ENCODE peak calls at places on chromosomes 13 and 19, in eight cellular contexts. One of them, this sample, is unnamed.

GRCh38 chr19:11284535-11284934 is 11.4 kb upstream of the TSPAN16 start:
- DNase-seq in transverse colon: no peak
- DNase-seq in brain microvascular endothelial cell: no peak
- DNase-seq in OCI-LY7: no peak
- DNase-seq in tibial nerve: no peak
- DNase-seq in body of pancreas: no peak
- DNase-seq in fibroblast of lung: no peak
- DNase-seq in small intestine: no peak
- DNase-seq in this sample: no peak

GRCh38 chr13:110163020-110163658 is 143.8 kb downstream of the COL4A1 start:
- DNase-seq in small intestine: no peak
- DNase-seq in fibroblast of lung: no peak
- DNase-seq in tibial nerve: no peak
- DNase-seq in OCI-LY7: no peak
- DNase-seq in body of pancreas: peak; percentile 28
- DNase-seq in brain microvascular endothelial cell: no peak
- DNase-seq in transverse colon: no peak
- DNase-seq in this sample: no peak

GRCh38 chr13:20190481-20191310 is 2.0 kb downstream of the GJB2 start:
- DNase-seq in fibroblast of lung: peak; percentile 95
- DNase-seq in transverse colon: no peak
- DNase-seq in tibial nerve: no peak
- DNase-seq in brain microvascular endothelial cell: peak; percentile 36
- DNase-seq in small intestine: no peak
- DNase-seq in OCI-LY7: no peak
- DNase-seq in body of pancreas: no peak
- DNase-seq in this sample: no peak

GRCh38 chr13:23618341-23618740 is 48.1 kb downstream of the TNFRSF19 start:
- DNase-seq in small intestine: no peak
- DNase-seq in transverse colon: no peak
- DNase-seq in OCI-LY7: no peak
- DNase-seq in brain microvascular endothelial cell: peak; percentile 99
- DNase-seq in fibroblast of lung: peak; percentile 99
- DNase-seq in body of pancreas: no peak
- DNase-seq in tibial nerve: no peak
- DNase-seq in this sample: no peak

GRCh38 chr19:54141356-54141755 is 3.8 kb downstream of the CNOT3 start:
- DNase-seq in tibial nerve: no peak
- DNase-seq in small intestine: no peak
- DNase-seq in transverse colon: no peak
- DNase-seq in body of pancreas: no peak
- DNase-seq in OCI-LY7: no peak
- DNase-seq in fibroblast of lung: peak; percentile 13
- DNase-seq in brain microvascular endothelial cell: no peak
- DNase-seq in this sample: no peak

GRCh38 chr19:7994923-7995682 is 10.3 kb downstream of the ELAVL1 start:
- DNase-seq in transverse colon: no peak
- DNase-seq in fibroblast of lung: no peak
- DNase-seq in brain microvascular endothelial cell: no peak
- DNase-seq in OCI-LY7: no peak
- DNase-seq in tibial nerve: no peak
- DNase-seq in body of pancreas: no peak
- DNase-seq in small intestine: no peak
- DNase-seq in this sample: no peak

GRCh38 chr13:73223372-73223781 is 164.6 kb downstream of the KLF5 start:
- DNase-seq in OCI-LY7: no peak
- DNase-seq in fibroblast of lung: no peak
- DNase-seq in body of pancreas: no peak
- DNase-seq in brain microvascular endothelial cell: no peak
- DNase-seq in tibial nerve: no peak
- DNase-seq in transverse colon: no peak
- DNase-seq in small intestine: no peak
- DNase-seq in this sample: no peak

GRCh38 chr19:2053601-2054389 is 2.8 kb upstream of the MKNK2 start:
- DNase-seq in tibial nerve: no peak
- DNase-seq in transverse colon: peak; percentile 63
- DNase-seq in body of pancreas: peak; percentile 81
- DNase-seq in fibroblast of lung: no peak
- DNase-seq in brain microvascular endothelial cell: no peak
- DNase-seq in OCI-LY7: no peak
- DNase-seq in small intestine: no peak
- DNase-seq in this sample: peak; percentile 52

GRCh38 chr19:18433039-18433691 is 4.8 kb downstream of the ISYNA1 start:
- DNase-seq in transverse colon: no peak
- DNase-seq in tibial nerve: no peak
- DNase-seq in body of pancreas: no peak
- DNase-seq in fibroblast of lung: no peak
- DNase-seq in brain microvascular endothelial cell: no peak
- DNase-seq in small intestine: no peak
- DNase-seq in OCI-LY7: peak; percentile 38
- DNase-seq in this sample: no peak

GRCh38 chr13:114143806-114144605 is 11.6 kb upstream of the RASA3 start:
- DNase-seq in tibial nerve: no peak
- DNase-seq in body of pancreas: peak; percentile 55
- DNase-seq in fibroblast of lung: no peak
- DNase-seq in brain microvascular endothelial cell: no peak
- DNase-seq in OCI-LY7: peak; percentile 78
- DNase-seq in small intestine: no peak
- DNase-seq in transverse colon: peak; percentile 43
- DNase-seq in this sample: peak; percentile 47

GRCh38 chr13:100789968-100790367 is 115.4 kb upstream of the TMTC4 start:
- DNase-seq in small intestine: no peak
- DNase-seq in transverse colon: no peak
- DNase-seq in tibial nerve: no peak
- DNase-seq in fibroblast of lung: peak; percentile 35
- DNase-seq in body of pancreas: no peak
- DNase-seq in OCI-LY7: no peak
- DNase-seq in brain microvascular endothelial cell: no peak
- DNase-seq in this sample: no peak

GRCh38 chr19:17950310-17951150 is 16.4 kb upstream of the KCNN1 start:
- DNase-seq in OCI-LY7: no peak
- DNase-seq in body of pancreas: no peak
- DNase-seq in brain microvascular endothelial cell: no peak
- DNase-seq in small intestine: no peak
- DNase-seq in transverse colon: no peak
- DNase-seq in fibroblast of lung: no peak
- DNase-seq in tibial nerve: no peak
- DNase-seq in this sample: no peak

GRCh38 chr19:38657633-38658222 is 10.3 kb downstream of the ACTN4 start:
- DNase-seq in transverse colon: no peak
- DNase-seq in brain microvascular endothelial cell: peak; percentile 76
- DNase-seq in body of pancreas: no peak
- DNase-seq in OCI-LY7: no peak
- DNase-seq in small intestine: no peak
- DNase-seq in fibroblast of lung: peak; percentile 95
- DNase-seq in tibial nerve: no peak
- DNase-seq in this sample: peak; percentile 91

GRCh38 chr13:107271226-107271625 is 703.3 kb upstream of the ARGLU1 start:
- DNase-seq in brain microvascular endothelial cell: peak; percentile 41
- DNase-seq in OCI-LY7: no peak
- DNase-seq in body of pancreas: no peak
- DNase-seq in transverse colon: no peak
- DNase-seq in small intestine: no peak
- DNase-seq in tibial nerve: no peak
- DNase-seq in fibroblast of lung: peak; percentile 74
- DNase-seq in this sample: no peak

GRCh38 chr19:41910240-41910991 is 17.8 kb downstream of the ERFL start:
- DNase-seq in fibroblast of lung: no peak
- DNase-seq in small intestine: no peak
- DNase-seq in brain microvascular endothelial cell: no peak
- DNase-seq in tibial nerve: no peak
- DNase-seq in body of pancreas: no peak
- DNase-seq in transverse colon: no peak
- DNase-seq in OCI-LY7: no peak
- DNase-seq in this sample: no peak

GRCh38 chr13:113407103-113407530 is 43.2 kb upstream of the GRTP1 start:
- DNase-seq in small intestine: no peak
- DNase-seq in body of pancreas: no peak
- DNase-seq in OCI-LY7: no peak
- DNase-seq in fibroblast of lung: no peak
- DNase-seq in tibial nerve: no peak
- DNase-seq in transverse colon: no peak
- DNase-seq in brain microvascular endothelial cell: no peak
- DNase-seq in this sample: no peak

GRCh38 chr13:48563611-48564010 is 30.7 kb upstream of the RCBTB2 start:
- DNase-seq in tibial nerve: no peak
- DNase-seq in brain microvascular endothelial cell: no peak
- DNase-seq in small intestine: no peak
- DNase-seq in body of pancreas: no peak
- DNase-seq in fibroblast of lung: no peak
- DNase-seq in transverse colon: no peak
- DNase-seq in OCI-LY7: no peak
- DNase-seq in this sample: no peak

GRCh38 chr13:29436291-29436690 is 159.2 kb downstream of the SLC7A1 start:
- DNase-seq in OCI-LY7: no peak
- DNase-seq in transverse colon: no peak
- DNase-seq in fibroblast of lung: peak; percentile 91
- DNase-seq in tibial nerve: no peak
- DNase-seq in small intestine: no peak
- DNase-seq in body of pancreas: no peak
- DNase-seq in brain microvascular endothelial cell: peak; percentile 52
- DNase-seq in this sample: no peak

GRCh38 chr13:29436721-29437250 is 158.7 kb downstream of the SLC7A1 start:
- DNase-seq in transverse colon: no peak
- DNase-seq in OCI-LY7: no peak
- DNase-seq in fibroblast of lung: peak; percentile 54
- DNase-seq in tibial nerve: no peak
- DNase-seq in brain microvascular endothelial cell: no peak
- DNase-seq in body of pancreas: no peak
- DNase-seq in small intestine: no peak
- DNase-seq in this sample: no peak

GRCh38 chr13:29441301-29441700 is 154.2 kb downstream of the SLC7A1 start:
- DNase-seq in OCI-LY7: no peak
- DNase-seq in body of pancreas: no peak
- DNase-seq in small intestine: no peak
- DNase-seq in fibroblast of lung: no peak
- DNase-seq in brain microvascular endothelial cell: no peak
- DNase-seq in tibial nerve: no peak
- DNase-seq in transverse colon: no peak
- DNase-seq in this sample: no peak

GRCh38 chr13:29438772-29439171 is 156.7 kb downstream of the SLC7A1 start:
- DNase-seq in OCI-LY7: no peak
- DNase-seq in transverse colon: no peak
- DNase-seq in fibroblast of lung: peak; percentile 27
- DNase-seq in brain microvascular endothelial cell: peak; percentile 46
- DNase-seq in small intestine: no peak
- DNase-seq in tibial nerve: no peak
- DNase-seq in body of pancreas: no peak
- DNase-seq in this sample: no peak

DNA sequence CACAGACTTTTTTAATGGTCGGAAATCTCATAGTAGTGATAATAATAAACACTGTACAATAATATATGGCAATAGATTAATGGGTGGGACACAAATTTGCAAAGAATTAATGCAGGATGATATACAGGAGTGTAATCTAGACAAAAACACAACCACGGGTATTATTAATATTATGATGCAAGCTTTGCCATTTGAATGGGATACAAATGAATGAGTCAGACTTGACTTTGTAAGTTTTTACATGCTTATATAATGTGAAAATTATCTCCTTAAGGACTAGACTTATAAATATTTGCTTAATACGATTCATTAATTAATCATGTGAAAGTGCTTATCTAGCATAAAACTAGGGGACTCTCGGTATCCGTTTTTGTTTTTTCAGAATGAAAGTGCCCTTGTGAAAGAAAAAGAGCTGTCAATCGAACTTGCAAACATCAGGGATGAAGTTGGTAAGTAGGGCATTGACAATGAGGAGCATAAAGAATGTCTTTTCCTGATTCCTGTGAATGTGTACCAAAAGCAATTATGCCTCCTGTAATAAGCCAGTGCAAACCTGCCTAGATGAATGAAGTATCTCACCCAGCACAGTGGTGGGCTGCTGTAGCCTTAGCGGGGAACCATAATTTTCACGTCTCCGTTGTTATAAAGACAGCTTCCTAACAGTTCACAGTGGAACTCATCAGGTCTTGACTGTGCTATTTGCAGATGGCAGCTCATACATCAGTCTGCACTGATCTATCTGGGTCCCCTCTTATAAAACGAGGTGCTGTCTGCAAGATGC is 155.7 kb downstream of the SLC7A1 start:
- DNase-seq in small intestine: no peak
- DNase-seq in fibroblast of lung: no peak
- DNase-seq in body of pancreas: no peak
- DNase-seq in transverse colon: no peak
- DNase-seq in brain microvascular endothelial cell: no peak
- DNase-seq in OCI-LY7: no peak
- DNase-seq in tibial nerve: no peak
- DNase-seq in this sample: no peak
- H3K27ac ChIP-seq in small intestine: no peak overlapping the region
- H3K27ac ChIP-seq in fibroblast of lung: no peak overlapping the region
- H3K27ac ChIP-seq in body of pancreas: no peak overlapping the region
- H3K27ac ChIP-seq in transverse colon: no peak overlapping the region
- H3K27ac ChIP-seq in brain microvascular endothelial cell: no peak overlapping the region
- H3K27ac ChIP-seq in OCI-LY7: no peak overlapping the region
- H3K27ac ChIP-seq in tibial nerve: no peak overlapping the region
- H3K27ac ChIP-seq in this sample: no peak overlapping the region

GRCh38 chr19:32676895-32677359 is 1.3 kb downstream of the RGS9BP start:
- DNase-seq in small intestine: no peak
- DNase-seq in fibroblast of lung: no peak
- DNase-seq in brain microvascular endothelial cell: no peak
- DNase-seq in OCI-LY7: no peak
- DNase-seq in body of pancreas: no peak
- DNase-seq in tibial nerve: no peak
- DNase-seq in transverse colon: no peak
- DNase-seq in this sample: no peak
- H3K27ac ChIP-seq in small intestine: no peak overlapping the region
- H3K27ac ChIP-seq in fibroblast of lung: no peak overlapping the region
- H3K27ac ChIP-seq in brain microvascular endothelial cell: no peak overlapping the region
- H3K27ac ChIP-seq in OCI-LY7: no peak overlapping the region
- H3K27ac ChIP-seq in body of pancreas: no peak overlapping the region
- H3K27ac ChIP-seq in tibial nerve: no peak overlapping the region
- H3K27ac ChIP-seq in transverse colon: no peak overlapping the region
- H3K27ac ChIP-seq in this sample: no peak overlapping the region

DNA sequence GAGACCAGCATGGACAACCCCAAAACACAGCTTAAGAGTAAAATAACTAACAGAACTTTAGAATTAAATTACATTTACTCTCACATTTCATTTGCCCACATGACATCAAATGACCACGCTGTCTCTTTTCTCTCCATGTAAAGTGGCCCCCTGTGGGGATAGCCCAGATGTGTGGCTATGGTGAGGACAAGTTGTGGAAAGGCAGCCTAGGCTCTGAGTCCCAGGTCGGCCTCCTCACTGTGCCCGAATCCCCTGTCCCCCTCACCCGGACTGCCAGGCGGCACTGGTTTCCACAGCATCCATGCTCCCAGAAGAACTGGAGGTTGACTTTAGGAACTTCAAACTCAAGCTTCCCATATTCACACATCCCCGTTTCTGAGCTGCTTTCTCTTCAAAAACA is 111.8 kb upstream of the UQCRFS1 start:
- DNase-seq in transverse colon: no peak
- DNase-seq in fibroblast of lung: no peak
- DNase-seq in small intestine: no peak
- DNase-seq in brain microvascular endothelial cell: no peak
- DNase-seq in body of pancreas: no peak
- DNase-seq in tibial nerve: no peak
- DNase-seq in OCI-LY7: no peak
- DNase-seq in this sample: no peak
- H3K27ac ChIP-seq in transverse colon: no peak overlapping the region
- H3K27ac ChIP-seq in fibroblast of lung: no peak overlapping the region
- H3K27ac ChIP-seq in small intestine: no peak overlapping the region
- H3K27ac ChIP-seq in brain microvascular endothelial cell: no peak overlapping the region
- H3K27ac ChIP-seq in body of pancreas: no peak overlapping the region
- H3K27ac ChIP-seq in tibial nerve: no peak overlapping the region
- H3K27ac ChIP-seq in OCI-LY7: peak overlapping the region; percentile 73
- H3K27ac ChIP-seq in this sample: no peak overlapping the region

GRCh38 chr13:79895416-79895815 is 414.5 kb downstream of the NDFIP2 start:
- DNase-seq in OCI-LY7: no peak
- DNase-seq in small intestine: no peak
- DNase-seq in body of pancreas: no peak
- DNase-seq in brain microvascular endothelial cell: no peak
- DNase-seq in fibroblast of lung: no peak
- DNase-seq in transverse colon: no peak
- DNase-seq in tibial nerve: no peak
- DNase-seq in this sample: no peak
- H3K27ac ChIP-seq in OCI-LY7: no peak overlapping the region
- H3K27ac ChIP-seq in small intestine: no peak overlapping the region
- H3K27ac ChIP-seq in body of pancreas: no peak overlapping the region
- H3K27ac ChIP-seq in brain microvascular endothelial cell: no peak overlapping the region
- H3K27ac ChIP-seq in fibroblast of lung: no peak overlapping the region
- H3K27ac ChIP-seq in transverse colon: no peak overlapping the region
- H3K27ac ChIP-seq in tibial nerve: no peak overlapping the region
- H3K27ac ChIP-seq in this sample: no peak overlapping the region